ENCODE peak calls at places on chromosome 9, in eight cellular contexts. I, Y, X, T, K, C, G and W are unnamed samples.

GRCh38 chr9:131639771-131640437 is 94.6 kb downstream of the PRRT1B start:
- DNase-seq in I (no peak), Y (no peak), X (no peak), T (no peak), K (no peak), C (no peak), G (no peak), W (no peak)

GRCh38 chr9:126384926-126385325 is 58.3 kb downstream of the MVB12B start:
- DNase-seq in I (no peak), Y (no peak), X (no peak), T (no peak), K (no peak), C (no peak), G (no peak), W (no peak)

GRCh38 chr9:127349483-127350127 is 47.4 kb upstream of the SLC2A8 start:
- DNase-seq in I (no peak), Y (no peak), X (no peak), T (no peak), K (peak; percentile 3), C (no peak), G (no peak), W (no peak)

GRCh38 chr9:35618325-35618727 is at the start of gene CD72:
- DNase-seq in I (no peak), Y (no peak), X (no peak), T (no peak), K (no peak), C (no peak), G (no peak), W (no peak)

GRCh38 chr9:112119225-112120045 is 55.7 kb downstream of the SUSD1 start:
- DNase-seq in I (peak; percentile 45), Y (peak; percentile 86), X (no peak), T (no peak), K (no peak), C (no peak), G (no peak), W (no peak)

GRCh38 chr9:129617167-129617566 is 3.7 kb downstream of the C9orf50 start:
- DNase-seq in I (peak; percentile 86), Y (peak; percentile 58), X (no peak), T (no peak), K (no peak), C (peak; percentile 44), G (no peak), W (no peak)

GRCh38 chr9:135463140-135463539 is 16.4 kb upstream of the PPP1R26 start:
- DNase-seq in I (peak; percentile 54), Y (no peak), X (no peak), T (no peak), K (no peak), C (no peak), G (no peak), W (no peak)

GRCh38 chr9:101566904-101567724 is 27.7 kb downstream of the PPP3R2 start:
- DNase-seq in I (peak; percentile 68), Y (peak; percentile 29), X (no peak), T (peak; percentile 44), K (no peak), C (no peak), G (no peak), W (peak; percentile 7)

GRCh38 chr9:126528967-126529366 is 84.8 kb upstream of the LMX1B start:
- DNase-seq in I (no peak), Y (no peak), X (no peak), T (no peak), K (no peak), C (no peak), G (no peak), W (no peak)

GRCh38 chr9:80881946-80882345 is 807.4 kb downstream of the TLE1 start:
- DNase-seq in I (no peak), Y (no peak), X (no peak), T (no peak), K (no peak), C (peak; percentile 0), G (no peak), W (no peak)

GRCh38 chr9:136840140-136840876 is 2.0 kb upstream of the AJM1 start:
- DNase-seq in I (no peak), Y (peak; percentile 48), X (no peak), T (peak; percentile 67), K (no peak), C (no peak), G (no peak), W (no peak)

GRCh38 chr9:13716620-13717019 is 437.1 kb upstream of the MPDZ start:
- DNase-seq in I (no peak), Y (no peak), X (no peak), T (peak; percentile 21), K (no peak), C (peak; percentile 13), G (no peak), W (no peak)

GRCh38 chr9:110142868-110143866 is 64.8 kb downstream of the C9orf152 start:
- DNase-seq in I (no peak), Y (no peak), X (no peak), T (no peak), K (no peak), C (peak; percentile 30), G (no peak), W (no peak)

GRCh38 chr9:115595951-115596742 is 478.2 kb upstream of the TNC start:
- DNase-seq in I (peak; percentile 87), Y (no peak), X (no peak), T (no peak), K (no peak), C (no peak), G (no peak), W (no peak)

GRCh38 chr9:15086096-15087030 is 176.1 kb upstream of the FREM1 start:
- DNase-seq in I (no peak), Y (no peak), X (no peak), T (no peak), K (no peak), C (no peak), G (no peak), W (no peak)
- H3K9me3 ChIP-seq in I (no peaks in the 10 kb centered on the region), Y (no peaks in the 10 kb centered on the region), X (no peaks in the 10 kb centered on the region), T (no peaks in the 10 kb centered on the region), K (no peaks in the 10 kb centered on the region), C (no peaks in the 10 kb centered on the region), G (no peaks in the 10 kb centered on the region), W (no peaks in the 10 kb centered on the region)

GRCh38 chr9:137943655-137944054 is 66.1 kb downstream of the CACNA1B start:
- DNase-seq in I (no peak), Y (no peak), X (no peak), T (no peak), K (no peak), C (no peak), G (no peak), W (no peak)

GRCh38 chr9:137948642-137949041 is 71.1 kb downstream of the CACNA1B start:
- DNase-seq in I (no peak), Y (no peak), X (no peak), T (no peak), K (no peak), C (no peak), G (no peak), W (no peak)

GRCh38 chr9:137949260-137949659 is 71.7 kb downstream of the CACNA1B start:
- DNase-seq in I (no peak), Y (no peak), X (no peak), T (no peak), K (no peak), C (no peak), G (no peak), W (no peak)

GRCh38 chr9:137947012-137947411 is 69.4 kb downstream of the CACNA1B start:
- DNase-seq in I (no peak), Y (no peak), X (no peak), T (no peak), K (no peak), C (no peak), G (no peak), W (no peak)

DNA sequence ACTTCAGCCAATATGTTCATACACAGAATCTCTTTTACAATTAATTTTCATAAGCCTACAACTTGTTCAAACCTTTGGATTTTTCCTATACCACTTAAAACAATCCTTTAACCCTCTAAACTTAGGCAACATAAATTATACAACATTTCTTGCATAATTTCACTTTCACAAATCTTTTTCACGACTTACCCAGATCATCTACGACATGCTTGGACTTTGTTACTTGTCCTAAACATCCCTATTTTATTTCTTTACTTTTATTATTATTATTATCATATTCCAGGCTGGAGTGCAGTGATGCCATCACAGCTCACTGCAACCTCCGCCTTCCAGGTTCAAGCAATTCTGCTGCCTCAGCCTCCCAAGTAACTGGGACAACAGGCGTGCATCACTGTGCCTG is 68.0 kb downstream of the CACNA1B start:
- DNase-seq in I (no peak), Y (no peak), X (no peak), T (no peak), K (no peak), C (no peak), G (no peak), W (no peak)
- H3K9me3 ChIP-seq in I (peaks cover 44% of the 10 kb centered on the region), Y (peaks cover 6% of the 10 kb centered on the region), X (peaks cover 15% of the 10 kb centered on the region), T (no peaks in the 10 kb centered on the region), K (peaks cover 42% of the 10 kb centered on the region), C (no peaks in the 10 kb centered on the region), G (peaks cover 5% of the 10 kb centered on the region), W (no peaks in the 10 kb centered on the region)

GRCh38 chr9:123846966-123847365 is 83.0 kb downstream of the DENND1A start:
- DNase-seq in I (no peak), Y (no peak), X (no peak), T (no peak), K (no peak), C (no peak), G (no peak), W (no peak)
- H3K9me3 ChIP-seq in I (peaks cover 11% of the 10 kb centered on the region), Y (peaks cover 10% of the 10 kb centered on the region), X (peaks cover 39% of the 10 kb centered on the region), T (no peaks in the 10 kb centered on the region), K (peaks cover 62% of the 10 kb centered on the region), C (no peaks in the 10 kb centered on the region), G (peaks cover 15% of the 10 kb centered on the region), W (no peaks in the 10 kb centered on the region)

DNA sequence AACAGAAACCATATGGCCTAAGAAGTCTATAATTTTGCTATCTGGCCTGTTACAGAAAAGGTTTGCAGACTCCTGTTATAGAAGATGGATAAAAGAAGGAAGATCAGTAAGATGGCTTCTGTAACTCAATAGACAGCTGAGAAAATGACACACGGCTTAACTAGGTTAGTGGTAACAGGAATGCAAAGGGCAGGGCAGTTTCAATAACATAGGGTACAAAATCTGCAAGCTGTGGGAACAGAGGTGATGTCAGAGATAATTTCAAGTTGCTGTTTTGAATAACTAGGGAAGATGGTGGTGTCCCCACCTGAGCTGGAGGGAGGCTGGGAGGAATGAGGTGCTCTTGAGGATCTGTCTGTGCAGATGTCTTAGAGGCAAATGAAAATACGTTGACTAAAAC is 106.5 kb downstream of the GLIS3 start:
- DNase-seq in I (no peak), Y (no peak), X (no peak), T (no peak), K (no peak), C (no peak), G (no peak), W (no peak)
- H3K9me3 ChIP-seq in I (peaks cover 22% of the 10 kb centered on the region), Y (peaks cover 13% of the 10 kb centered on the region), X (peaks cover 24% of the 10 kb centered on the region), T (no peaks in the 10 kb centered on the region), K (peaks cover 33% of the 10 kb centered on the region), C (no peaks in the 10 kb centered on the region), G (peaks cover 11% of the 10 kb centered on the region), W (peaks cover 3% of the 10 kb centered on the region)

GRCh38 chr9:82436480-82436879 is 447.9 kb downstream of the SPATA31D1 start:
- DNase-seq in I (peak; percentile 41), Y (no peak), X (no peak), T (no peak), K (no peak), C (no peak), G (no peak), W (no peak)
- H3K9me3 ChIP-seq in I (peaks cover 6% of the 10 kb centered on the region), Y (no peaks in the 10 kb centered on the region), X (peaks cover 25% of the 10 kb centered on the region), T (no peaks in the 10 kb centered on the region), K (peaks cover 39% of the 10 kb centered on the region), C (no peaks in the 10 kb centered on the region), G (no peaks in the 10 kb centered on the region), W (no peaks in the 10 kb centered on the region)

GRCh38 chr9:93280661-93281259 is 96.8 kb downstream of the WNK2 start:
- DNase-seq in I (no peak), Y (no peak), X (no peak), T (no peak), K (no peak), C (no peak), G (no peak), W (no peak)
- H3K9me3 ChIP-seq in I (no peaks in the 10 kb centered on the region), Y (no peaks in the 10 kb centered on the region), X (no peaks in the 10 kb centered on the region), T (no peaks in the 10 kb centered on the region), K (no peaks in the 10 kb centered on the region), C (no peaks in the 10 kb centered on the region), G (no peaks in the 10 kb centered on the region), W (no peaks in the 10 kb centered on the region)

GRCh38 chr9:122552812-122553211 is at the start of gene OR1N2:
- DNase-seq in I (no peak), Y (no peak), X (no peak), T (no peak), K (no peak), C (no peak), G (no peak), W (no peak)
- H3K9me3 ChIP-seq in I (no peaks in the 10 kb centered on the region), Y (no peaks in the 10 kb centered on the region), X (peaks cover 5% of the 10 kb centered on the region), T (no peaks in the 10 kb centered on the region), K (peaks cover 6% of the 10 kb centered on the region), C (no peaks in the 10 kb centered on the region), G (no peaks in the 10 kb centered on the region), W (no peaks in the 10 kb centered on the region)